ENCODE peak calls at places on chromosomes 4 and X, in six cellular contexts. J is Panc1, M is left lung, E is astrocyte of the cerebellum, K is HepG2, D is tibial artery. Q is an unnamed sample.

GRCh38 chr4:184114431-184114830 is 103.2 kb downstream of the ENPP6 start:
- DNase-seq in D (no peak), J (no peak), M (no peak), E (no peak), K (no peak), Q (no peak)

GRCh38 chr4:147984065-147984777 is 252.3 kb downstream of the ARHGAP10 start:
- DNase-seq in J (peak; percentile 7), M (no peak), K (peak; percentile 38), E (no peak), D (no peak), Q (no peak)

GRCh38 chrX:133749370-133749769 is 236.0 kb downstream of the GPC3 start:
- DNase-seq in K (no peak), M (no peak), J (no peak), E (no peak), D (no peak), Q (no peak)

GRCh38 chrX:130728208-130728607 is 174.8 kb downstream of the ENOX2 start:
- DNase-seq in D (no peak), K (no peak), J (no peak), E (no peak), M (no peak), Q (no peak)

GRCh38 chr4:129163427-129163826 is 67.5 kb downstream of the C4orf33 start:
- DNase-seq in D (no peak), E (no peak), K (no peak), M (no peak), J (no peak), Q (no peak)

GRCh38 chrX:16310326-16310725 is 143.0 kb downstream of the MAGEB17 start:
- DNase-seq in J (no peak), E (no peak), D (no peak), K (no peak), M (no peak), Q (no peak)

GRCh38 chr4:1534876-1535526 is 128.8 kb upstream of the NKX1-1 start:
- DNase-seq in M (no peak), K (no peak), E (no peak), J (no peak), D (no peak), Q (no peak)

GRCh38 chrX:101462892-101463291 is 22.4 kb upstream of the ARMCX4 start:
- DNase-seq in E (no peak), M (no peak), D (no peak), K (peak; percentile 10), J (peak; percentile 13), Q (no peak)

GRCh38 chr4:15963001-15963451 is at the start of gene FGFBP2:
- DNase-seq in K (peak; percentile 33), M (no peak), D (no peak), J (no peak), E (no peak), Q (no peak)

GRCh38 chrX:118346258-118347094 is 570 bp downstream of the WDR44 start:
- DNase-seq in D (peak; percentile 65), K (peak; percentile 7), E (no peak), M (peak; percentile 42), J (no peak), Q (peak; percentile 87)

GRCh38 chr4:126583509-126583908 is 1049.2 kb upstream of the INTU start:
- DNase-seq in E (no peak), J (no peak), M (no peak), D (no peak), K (peak; percentile 10), Q (no peak)

GRCh38 chr4:88697113-88697512 is 516 bp downstream of the NAP1L5 start:
- DNase-seq in E (no peak), D (no peak), K (no peak), J (no peak), M (no peak), Q (no peak)

GRCh38 chr4:183905593-183906485 is 732 bp downstream of the STOX2 start:
- DNase-seq in E (no peak), J (no peak), D (no peak), K (no peak), M (no peak), Q (no peak)

GRCh38 chr4:6917445-6918241 is 8.0 kb downstream of the TBC1D14 start:
- DNase-seq in E (peak; percentile 40), M (peak; percentile 90), J (no peak), D (no peak), K (peak; percentile 95), Q (no peak)

GRCh38 chr4:168854216-168854921 is 155.7 kb downstream of the CBR4 start:
- DNase-seq in K (no peak), J (no peak), E (no peak), D (no peak), M (no peak), Q (no peak)

GRCh38 chr4:139154538-139154937 is 22.5 kb downstream of the ELF2 start:
- DNase-seq in K (peak; percentile 55), J (no peak), E (no peak), D (no peak), M (no peak), Q (no peak)

GRCh38 chr4:123319639-123320038 is 77.0 kb upstream of the SPRY1 start:
- DNase-seq in J (no peak), M (no peak), D (no peak), K (no peak), E (no peak), Q (no peak)

GRCh38 chrX:109842611-109843010 is 109.6 kb upstream of the ACSL4 start:
- DNase-seq in J (no peak), K (no peak), M (no peak), D (no peak), E (no peak), Q (no peak)

GRCh38 chrX:109841869-109842579 is 109.0 kb upstream of the ACSL4 start:
- DNase-seq in M (no peak), E (no peak), J (no peak), K (no peak), D (no peak), Q (no peak)

GRCh38 chrX:109841257-109841656 is 108.2 kb upstream of the ACSL4 start:
- DNase-seq in D (no peak), E (no peak), M (no peak), K (no peak), J (no peak), Q (no peak)

GRCh38 chrX:109840585-109840984 is 107.5 kb upstream of the ACSL4 start:
- DNase-seq in M (peak; percentile 43), J (no peak), D (peak; percentile 63), E (peak; percentile 89), K (peak; percentile 17), Q (no peak)

GRCh38 chrX:109839694-109840358 is 106.8 kb upstream of the ACSL4 start:
- DNase-seq in D (peak; percentile 58), E (no peak), M (peak; percentile 36), K (no peak), J (no peak), Q (no peak)
- TF ChIP-seq CTCF in D (no peak), E (peak; percentile 30), M (no peak), K (no peak), J (no peak), Q (peak; percentile 47)

GRCh38 chr4:61200195-61200990 is at the start of gene ADGRL3:
- DNase-seq in D (peak; percentile 68), M (peak; percentile 32), E (no peak), K (no peak), J (no peak), Q (peak; percentile 90)
- TF ChIP-seq CTCF in D (no peak), M (no peak), E (no peak), K (no peak), J (no peak), Q (no peak)

DNA sequence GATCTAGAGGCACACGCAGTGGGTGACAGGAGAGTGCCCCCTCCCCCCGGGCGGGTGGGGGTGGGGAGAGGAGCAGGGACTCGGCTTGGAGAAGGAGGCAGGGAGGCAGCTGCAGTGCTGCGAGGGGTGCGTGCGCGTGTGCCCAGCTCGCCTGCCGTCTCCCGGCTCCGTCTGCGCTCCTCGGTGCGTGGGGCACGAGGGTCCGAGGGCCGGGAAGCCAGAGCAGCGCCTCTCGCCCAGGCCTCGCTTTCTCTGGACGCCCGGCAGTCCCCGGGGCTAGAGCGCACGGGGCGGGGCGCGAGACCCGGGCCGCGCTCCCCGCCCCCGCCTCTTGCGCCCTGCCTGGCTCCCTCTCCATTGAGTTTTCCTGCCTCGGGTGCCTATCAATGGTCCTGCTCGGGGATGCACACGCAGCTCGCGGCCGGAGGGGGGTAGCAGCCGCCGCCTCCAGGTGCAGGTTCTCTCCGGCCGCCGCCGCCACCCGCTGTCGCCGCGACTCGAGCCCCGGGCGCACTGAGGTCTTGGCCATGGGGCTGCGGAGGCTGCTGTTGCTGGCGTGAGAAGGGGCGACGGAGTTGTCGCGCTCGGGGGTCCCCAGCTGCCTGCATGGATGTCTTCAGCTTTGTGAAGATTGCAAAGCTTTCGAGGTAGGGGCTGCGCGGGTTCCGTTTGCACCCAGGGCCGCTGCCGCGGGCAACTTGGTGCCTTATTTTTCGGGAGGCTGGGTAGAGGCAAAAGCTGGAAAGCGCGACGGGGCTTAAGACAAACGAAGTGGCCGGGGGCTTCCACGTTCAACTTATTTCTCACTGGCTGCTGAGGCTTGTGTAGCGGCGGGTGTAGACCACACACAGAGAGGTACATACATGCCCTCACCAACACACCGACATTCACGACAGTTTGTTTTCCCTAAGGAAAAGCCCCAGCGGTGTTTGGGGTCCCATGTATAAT is at the start of gene FRMPD4:
- DNase-seq in E (no peak), K (no peak), M (no peak), D (no peak), J (no peak), Q (peak; percentile 85)
- TF ChIP-seq CTCF in E (no peak), K (no peak), M (no peak), D (no peak), J (no peak), Q (peak; percentile 52)

GRCh38 chr4:18366762-18367358 is 345.3 kb upstream of the LCORL start:
- DNase-seq in E (peak; percentile 5), K (peak; percentile 24), M (no peak), J (no peak), D (no peak), Q (no peak)
- TF ChIP-seq CTCF in E (peak; percentile 62), K (peak; percentile 78), M (no peak), J (peak; percentile 55), D (no peak), Q (peak; percentile 66)

Q was measured in osteocyte.